ENCODE peak calls at places on chromosome 6, in seven cellular contexts. T is HT1080; O is tibial artery; F is effector CD4-positive, alpha-beta T cell; J is occipital lobe; E is H4; U is HTR-8/SVneo. D is an unnamed sample.

GRCh38 chr6:9621276-9621675 is 793.6 kb downstream of the TFAP2A start:
- DNase-seq in E (no peak), U (no peak), F (no peak), O (no peak), J (no peak), T (no peak), D (no peak)

GRCh38 chr6:170182781-170183120 is 108.1 kb downstream of the DLL1 start:
- DNase-seq in O (no peak), F (no peak), T (no peak), J (no peak), U (no peak), E (no peak), D (no peak)

GRCh38 chr6:12232339-12232738 is 57.8 kb upstream of the EDN1 start:
- DNase-seq in E (no peak), T (peak), J (no peak), U (peak), O (no peak), F (no peak), D (no peak)

GRCh38 chr6:133632206-133632605 is 256.7 kb upstream of the TCF21 start:
- DNase-seq in E (no peak), J (no peak), U (no peak), T (peak), O (no peak), F (no peak), D (no peak)

GRCh38 chr6:52994031-52994788 is 874 bp downstream of the GSTA4 start:
- DNase-seq in U (no peak), E (peak), O (peak), J (no peak), T (no peak), F (no peak), D (peak)

GRCh38 chr6:157089851-157090250 is 233.5 kb downstream of the TMEM242 start:
- DNase-seq in U (no peak), F (no peak), E (no peak), T (no peak), O (no peak), J (no peak), D (no peak)

GRCh38 chr6:166266336-166266735 is 41.9 kb downstream of the PRR18 start:
- DNase-seq in T (no peak), O (no peak), J (no peak), E (no peak), U (no peak), F (no peak), D (no peak)

GRCh38 chr6:9140181-9140580 is 704.8 kb upstream of the SLC35B3 start:
- DNase-seq in J (no peak), T (no peak), O (no peak), F (no peak), U (no peak), E (peak), D (no peak)

GRCh38 chr6:113082691-113083090 is 735.6 kb downstream of the RFPL4B start:
- DNase-seq in O (no peak), J (no peak), F (no peak), U (peak), E (peak), T (no peak), D (no peak)

GRCh38 chr6:10146723-10147451 is 268.0 kb downstream of the TFAP2A start:
- DNase-seq in J (peak), O (no peak), U (peak), T (peak), F (no peak), E (peak), D (peak)

GRCh38 chr6:15036690-15037245 is 209.1 kb upstream of the JARID2 start:
- DNase-seq in E (peak), O (no peak), T (no peak), F (no peak), U (no peak), J (peak), D (no peak)

GRCh38 chr6:1223312-1223603 is 88.6 kb upstream of the FOXQ1 start:
- DNase-seq in U (no peak), O (no peak), J (no peak), T (no peak), F (no peak), E (no peak), D (no peak)

GRCh38 chr6:63964347-63964746 is 328.7 kb downstream of the PHF3 start:
- DNase-seq in E (no peak), U (no peak), J (no peak), O (no peak), F (no peak), T (no peak), D (no peak)

GRCh38 chr6:127606131-127606562 is 29.2 kb downstream of the C6orf58 start:
- DNase-seq in J (no peak), O (no peak), F (no peak), U (peak), T (peak), E (peak), D (no peak)

GRCh38 chr6:111944541-111944940 is 71.3 kb upstream of the FYN start:
- DNase-seq in J (no peak), U (no peak), O (no peak), T (no peak), F (no peak), E (no peak), D (no peak)

GRCh38 chr6:51411726-51412125 is 593.1 kb downstream of the TFAP2B start:
- DNase-seq in E (no peak), J (no peak), O (no peak), U (no peak), T (no peak), F (no peak), D (no peak)

GRCh38 chr6:39924283-39924682 is 10.0 kb downstream of the MOCS1 start:
- DNase-seq in E (no peak), J (no peak), O (no peak), F (no peak), U (no peak), T (no peak), D (no peak)

GRCh38 chr6:35919827-35920751 is 809 bp downstream of the SRPK1 start:
- DNase-seq in E (peak), T (peak), F (peak), O (no peak), J (no peak), U (no peak), D (peak)